ENCODE peak calls at places on chromosomes 4 and X, in five cellular contexts. L, U, O, B and Z are unnamed samples.

GRCh38 chr4:184097240-184097619 is 120.4 kb downstream of the ENPP6 start:
- DNase-seq in L (peak; percentile 26), O (no peak), U (no peak), B (peak; percentile 74), Z (no peak)

GRCh38 chr4:14168919-14169318 is 541.4 kb upstream of the BOD1L1 start:
- DNase-seq in L (no peak), U (no peak), B (no peak), O (no peak), Z (no peak)

GRCh38 chrX:65647801-65648200 is 19.7 kb upstream of the MSN start:
- DNase-seq in L (no peak), U (no peak), B (no peak), O (no peak), Z (no peak)

GRCh38 chr4:8522160-8523120 is 57.8 kb upstream of the GPR78 start:
- DNase-seq in O (no peak), U (no peak), B (no peak), L (no peak), Z (no peak)

GRCh38 chr4:183721207-183722081 is 62.4 kb downstream of the TRAPPC11 start:
- DNase-seq in B (no peak), O (peak; percentile 10), L (peak; percentile 31), U (peak; percentile 16), Z (peak; percentile 14)

GRCh38 chrX:152635941-152636340 is 1.8 kb upstream of the GABRQ start:
- DNase-seq in B (no peak), L (no peak), U (no peak), O (no peak), Z (no peak)

GRCh38 chr4:120765271-120765985 is 157.1 kb downstream of the PRDM5 start:
- DNase-seq in B (no peak), L (no peak), U (no peak), O (no peak), Z (no peak)

GRCh38 chr4:55742655-55743191 is 76.9 kb upstream of the EXOC1L start:
- DNase-seq in B (no peak), O (no peak), U (no peak), L (no peak), Z (no peak)

GRCh38 chrX:71103110-71103983 is 3.2 kb downstream of the CXorf65 start:
- DNase-seq in B (no peak), L (peak; percentile 69), O (no peak), U (peak; percentile 56), Z (peak; percentile 60)

GRCh38 chr4:73704314-73705055 is 35.9 kb upstream of the CXCL8 start:
- DNase-seq in L (no peak), B (peak; percentile 90), O (no peak), U (no peak), Z (no peak)

GRCh38 chrX:12825801-12826200 is 34.6 kb downstream of the PRPS2 start:
- DNase-seq in O (no peak), U (no peak), B (no peak), L (no peak), Z (no peak)

GRCh38 chr4:86942185-86942666 is 7.4 kb downstream of the AFF1 start:
- DNase-seq in O (no peak), B (no peak), U (no peak), L (no peak), Z (no peak)

GRCh38 chr4:155179216-155179615 is 29.2 kb upstream of the NPY2R start:
- DNase-seq in O (no peak), U (no peak), L (no peak), B (no peak), Z (no peak)

GRCh38 chrX:56789518-56790070 is 60.6 kb downstream of the NBDY start:
- DNase-seq in L (no peak), B (no peak), O (no peak), U (no peak), Z (no peak)

GRCh38 chrX:50813843-50814661 is at the start of gene SHROOM4:
- DNase-seq in U (no peak), B (peak; percentile 59), L (no peak), O (no peak), Z (no peak)

GRCh38 chr4:40931238-40931637 is 181.5 kb downstream of the NSUN7 start:
- DNase-seq in B (no peak), U (no peak), O (no peak), L (no peak), Z (no peak)

GRCh38 chr4:169823685-169824084 is 65.9 kb upstream of the HPF1 start:
- DNase-seq in U (no peak), B (no peak), L (peak; percentile 6), O (no peak), Z (no peak)

GRCh38 chrX:22095306-22095705 is 63.2 kb downstream of the PHEX start:
- DNase-seq in O (no peak), L (no peak), B (no peak), U (no peak), Z (no peak)

GRCh38 chr4:77821775-77822174 is 2.6 kb upstream of the CNOT6L start:
- DNase-seq in L (peak; percentile 76), B (no peak), U (peak; percentile 24), O (no peak), Z (peak; percentile 70)

GRCh38 chrX:135740683-135741149 is 27.3 kb downstream of the CT45A3 start:
- DNase-seq in U (peak; percentile 5), B (no peak), L (no peak), O (peak; percentile 16), Z (peak; percentile 27)

GRCh38 chr4:55910140-55910539 is 38.6 kb upstream of the CEP135 start:
- DNase-seq in O (no peak), L (no peak), B (no peak), U (no peak), Z (no peak)

GRCh38 chr4:24876431-24876830 is 36.4 kb downstream of the CCDC149 start:
- DNase-seq in O (no peak), L (no peak), U (no peak), B (no peak), Z (no peak)

GRCh38 chrX:126799059-126799458 is 20.5 kb upstream of the PRR32 start:
- DNase-seq in L (no peak), U (no peak), B (no peak), O (no peak), Z (no peak)

GRCh38 chrX:1852082-1852481 is 237.2 kb downstream of the ASMT start:
- DNase-seq in U (no peak), B (no peak), O (no peak), L (no peak), Z (no peak)

GRCh38 chr4:138405439-138405838 is 163.3 kb upstream of the SLC7A11 start:
- DNase-seq in L (no peak), O (no peak), B (no peak), U (no peak), Z (no peak)

GRCh38 chr4:152032722-152033131 is 271.9 kb upstream of the GATB start:
- DNase-seq in O (no peak), U (no peak), L (no peak), B (no peak), Z (no peak)

GRCh38 chrX:132468454-132468853 is 20.4 kb downstream of the MBNL3 start:
- DNase-seq in L (no peak), U (no peak), B (no peak), O (no peak), Z (no peak)

GRCh38 chr4:100042235-100042634 is 92.2 kb upstream of the H2AZ1 start:
- DNase-seq in L (no peak), U (no peak), O (no peak), B (no peak), Z (no peak)

GRCh38 chr4:102139932-102140331 is 205.3 kb downstream of the SLC39A8 start:
- DNase-seq in B (no peak), O (no peak), L (no peak), U (no peak), Z (no peak)

GRCh38 chr4:151267822-151268535 is 9.0 kb upstream of the PRSS48 start:
- DNase-seq in O (no peak), L (no peak), B (no peak), U (no peak), Z (no peak)

GRCh38 chr4:51853027-51853682 is 10.2 kb downstream of the DCUN1D4 start:
- DNase-seq in O (no peak), U (no peak), B (no peak), L (no peak), Z (no peak)

GRCh38 chr4:61831987-61832386 is 631.9 kb downstream of the ADGRL3 start:
- DNase-seq in O (no peak), B (no peak), U (no peak), L (no peak), Z (no peak)

GRCh38 chr4:122894802-122895201 is 27.6 kb downstream of the NUDT6 start:
- DNase-seq in L (no peak), B (no peak), O (no peak), U (no peak), Z (no peak)

GRCh38 chrX:77017093-77017492 is 430.1 kb upstream of the FGF16 start:
- DNase-seq in O (no peak), B (no peak), L (no peak), U (no peak), Z (no peak)

GRCh38 chr4:110109455-110109854 is 89.0 kb downstream of the ELOVL6 start:
- DNase-seq in U (no peak), O (no peak), B (no peak), L (no peak), Z (no peak)